ENCODE peak calls at places on chromosomes 12 and 14, in eight cellular contexts. One of them, this sample, is unnamed.

GRCh38 chr12:106239951-106240335 is 7.9 kb downstream of the CKAP4 start:
- DNase-seq in upper lobe of left lung: no peak
- DNase-seq in RWPE2: no peak
- DNase-seq in BJ: no peak
- DNase-seq in fibroblast of lung: no peak
- DNase-seq in HFFc6: no peak
- DNase-seq in adrenal gland: no peak
- DNase-seq in upper lobe of right lung: no peak
- DNase-seq in this sample: no peak

GRCh38 chr12:107564946-107565345 is 120.7 kb upstream of the PWP1 start:
- DNase-seq in upper lobe of left lung: no peak
- DNase-seq in RWPE2: no peak
- DNase-seq in BJ: no peak
- DNase-seq in fibroblast of lung: peak; percentile 20
- DNase-seq in HFFc6: no peak
- DNase-seq in adrenal gland: no peak
- DNase-seq in upper lobe of right lung: no peak
- DNase-seq in this sample: no peak

GRCh38 chr12:108616941-108617858 is 16.5 kb downstream of the SELPLG start:
- DNase-seq in upper lobe of left lung: peak; percentile 43
- DNase-seq in RWPE2: no peak
- DNase-seq in BJ: no peak
- DNase-seq in fibroblast of lung: peak; percentile 37
- DNase-seq in HFFc6: no peak
- DNase-seq in adrenal gland: no peak
- DNase-seq in upper lobe of right lung: peak; percentile 68
- DNase-seq in this sample: no peak

GRCh38 chr12:124737040-124737419 is 126.6 kb downstream of the SCARB1 start:
- DNase-seq in upper lobe of left lung: peak; percentile 52
- DNase-seq in RWPE2: no peak
- DNase-seq in BJ: no peak
- DNase-seq in fibroblast of lung: peak; percentile 79
- DNase-seq in HFFc6: no peak
- DNase-seq in adrenal gland: no peak
- DNase-seq in upper lobe of right lung: no peak
- DNase-seq in this sample: no peak

GRCh38 chr14:90609376-90609775 is 206.9 kb downstream of the TTC7B start:
- DNase-seq in upper lobe of left lung: no peak
- DNase-seq in RWPE2: no peak
- DNase-seq in BJ: no peak
- DNase-seq in fibroblast of lung: no peak
- DNase-seq in HFFc6: no peak
- DNase-seq in adrenal gland: no peak
- DNase-seq in upper lobe of right lung: peak; percentile 27
- DNase-seq in this sample: no peak

GRCh38 chr14:103531421-103532215 is 2.6 kb downstream of the TRMT61A start:
- DNase-seq in upper lobe of left lung: no peak
- DNase-seq in RWPE2: no peak
- DNase-seq in BJ: no peak
- DNase-seq in fibroblast of lung: no peak
- DNase-seq in HFFc6: no peak
- DNase-seq in adrenal gland: no peak
- DNase-seq in upper lobe of right lung: no peak
- DNase-seq in this sample: no peak

GRCh38 chr12:130013771-130014484 is 110.1 kb upstream of the TMEM132D start:
- DNase-seq in upper lobe of left lung: no peak
- DNase-seq in RWPE2: no peak
- DNase-seq in BJ: no peak
- DNase-seq in fibroblast of lung: peak; percentile 16
- DNase-seq in HFFc6: no peak
- DNase-seq in adrenal gland: no peak
- DNase-seq in upper lobe of right lung: peak; percentile 70
- DNase-seq in this sample: no peak

GRCh38 chr14:101972126-101972785 is 7.9 kb downstream of the DYNC1H1 start:
- DNase-seq in upper lobe of left lung: peak; percentile 93
- DNase-seq in RWPE2: peak; percentile 99
- DNase-seq in BJ: peak; percentile 100
- DNase-seq in fibroblast of lung: peak; percentile 100
- DNase-seq in HFFc6: peak; percentile 99
- DNase-seq in adrenal gland: peak; percentile 91
- DNase-seq in upper lobe of right lung: peak; percentile 76
- DNase-seq in this sample: no peak

GRCh38 chr14:90177537-90178189 is 78.7 kb upstream of the PSMC1 start:
- DNase-seq in upper lobe of left lung: no peak
- DNase-seq in RWPE2: no peak
- DNase-seq in BJ: no peak
- DNase-seq in fibroblast of lung: peak; percentile 19
- DNase-seq in HFFc6: peak; percentile 60
- DNase-seq in adrenal gland: no peak
- DNase-seq in upper lobe of right lung: no peak
- DNase-seq in this sample: no peak

GRCh38 chr14:99682809-99683618 is 1.1 kb upstream of the CYP46A1 start:
- DNase-seq in upper lobe of left lung: peak; percentile 72
- DNase-seq in RWPE2: no peak
- DNase-seq in BJ: no peak
- DNase-seq in fibroblast of lung: peak; percentile 50
- DNase-seq in HFFc6: peak; percentile 49
- DNase-seq in adrenal gland: peak; percentile 75
- DNase-seq in upper lobe of right lung: peak; percentile 90
- DNase-seq in this sample: no peak

GRCh38 chr12:131130311-131130911 is 176.7 kb downstream of the ADGRD1 start:
- DNase-seq in upper lobe of left lung: peak; percentile 12
- DNase-seq in RWPE2: no peak
- DNase-seq in BJ: no peak
- DNase-seq in fibroblast of lung: no peak
- DNase-seq in HFFc6: no peak
- DNase-seq in adrenal gland: no peak
- DNase-seq in upper lobe of right lung: no peak
- DNase-seq in this sample: peak; percentile 82

GRCh38 chr14:63654346-63654745 is 12.7 kb upstream of the WDR89 start:
- DNase-seq in upper lobe of left lung: no peak
- DNase-seq in RWPE2: no peak
- DNase-seq in BJ: peak; percentile 73
- DNase-seq in fibroblast of lung: peak; percentile 54
- DNase-seq in HFFc6: peak; percentile 84
- DNase-seq in adrenal gland: no peak
- DNase-seq in upper lobe of right lung: no peak
- DNase-seq in this sample: no peak
- TF ChIP-seq CTCF in upper lobe of left lung: no peak
- TF ChIP-seq CTCF in RWPE2: no peak
- TF ChIP-seq CTCF in BJ: no peak
- TF ChIP-seq CTCF in fibroblast of lung: no peak
- TF ChIP-seq CTCF in HFFc6: no peak
- TF ChIP-seq CTCF in adrenal gland: no peak
- TF ChIP-seq CTCF in upper lobe of right lung: no peak
- TF ChIP-seq CTCF in this sample: no peak

GRCh38 chr14:97010491-97011160 is 213.4 kb downstream of the VRK1 start:
- DNase-seq in upper lobe of left lung: no peak
- DNase-seq in RWPE2: no peak
- DNase-seq in BJ: no peak
- DNase-seq in fibroblast of lung: no peak
- DNase-seq in HFFc6: no peak
- DNase-seq in adrenal gland: no peak
- DNase-seq in upper lobe of right lung: no peak
- DNase-seq in this sample: no peak
- TF ChIP-seq CTCF in upper lobe of left lung: no peak
- TF ChIP-seq CTCF in RWPE2: no peak
- TF ChIP-seq CTCF in BJ: no peak
- TF ChIP-seq CTCF in fibroblast of lung: no peak
- TF ChIP-seq CTCF in HFFc6: no peak
- TF ChIP-seq CTCF in adrenal gland: no peak
- TF ChIP-seq CTCF in upper lobe of right lung: no peak
- TF ChIP-seq CTCF in this sample: no peak

GRCh38 chr14:55136868-55137785 is 8.1 kb downstream of the LGALS3 start:
- DNase-seq in upper lobe of left lung: no peak
- DNase-seq in RWPE2: no peak
- DNase-seq in BJ: peak; percentile 56
- DNase-seq in fibroblast of lung: peak; percentile 92
- DNase-seq in HFFc6: no peak
- DNase-seq in adrenal gland: peak; percentile 62
- DNase-seq in upper lobe of right lung: no peak
- DNase-seq in this sample: no peak
- TF ChIP-seq CTCF in upper lobe of left lung: no peak
- TF ChIP-seq CTCF in RWPE2: no peak
- TF ChIP-seq CTCF in BJ: peak; percentile 30
- TF ChIP-seq CTCF in fibroblast of lung: no peak
- TF ChIP-seq CTCF in HFFc6: no peak
- TF ChIP-seq CTCF in adrenal gland: no peak
- TF ChIP-seq CTCF in upper lobe of right lung: no peak
- TF ChIP-seq CTCF in this sample: no peak

GRCh38 chr12:10031771-10032175 is 1.3 kb downstream of the CLEC9A start:
- DNase-seq in upper lobe of left lung: no peak
- DNase-seq in RWPE2: no peak
- DNase-seq in BJ: peak; percentile 71
- DNase-seq in fibroblast of lung: peak; percentile 86
- DNase-seq in HFFc6: peak; percentile 95
- DNase-seq in adrenal gland: no peak
- DNase-seq in upper lobe of right lung: no peak
- DNase-seq in this sample: peak; percentile 22

GRCh38 chr12:10031318-10031717 is 836 bp downstream of the CLEC9A start:
- DNase-seq in upper lobe of left lung: no peak
- DNase-seq in RWPE2: no peak
- DNase-seq in BJ: no peak
- DNase-seq in fibroblast of lung: peak; percentile 27
- DNase-seq in HFFc6: peak; percentile 61
- DNase-seq in adrenal gland: no peak
- DNase-seq in upper lobe of right lung: no peak
- DNase-seq in this sample: no peak

GRCh38 chr12:10030446-10030845 is at the start of gene CLEC9A:
- DNase-seq in upper lobe of left lung: no peak
- DNase-seq in RWPE2: no peak
- DNase-seq in BJ: no peak
- DNase-seq in fibroblast of lung: no peak
- DNase-seq in HFFc6: no peak
- DNase-seq in adrenal gland: no peak
- DNase-seq in upper lobe of right lung: no peak
- DNase-seq in this sample: peak; percentile 37

GRCh38 chr12:10033783-10034381 is 3.4 kb downstream of the CLEC9A start:
- DNase-seq in upper lobe of left lung: no peak
- DNase-seq in RWPE2: no peak
- DNase-seq in BJ: no peak
- DNase-seq in fibroblast of lung: no peak
- DNase-seq in HFFc6: peak; percentile 7
- DNase-seq in adrenal gland: no peak
- DNase-seq in upper lobe of right lung: no peak
- DNase-seq in this sample: no peak
- TF ChIP-seq CTCF in upper lobe of left lung: no peak
- TF ChIP-seq CTCF in RWPE2: peak; percentile 62
- TF ChIP-seq CTCF in BJ: peak; percentile 50
- TF ChIP-seq CTCF in fibroblast of lung: peak; percentile 11
- TF ChIP-seq CTCF in HFFc6: peak; percentile 92
- TF ChIP-seq CTCF in adrenal gland: peak; percentile 55
- TF ChIP-seq CTCF in upper lobe of right lung: peak; percentile 56
- TF ChIP-seq CTCF in this sample: peak; percentile 86

GRCh38 chr12:31662176-31662849 is 2.8 kb downstream of the ETFBKMT start:
- DNase-seq in upper lobe of left lung: no peak
- DNase-seq in RWPE2: no peak
- DNase-seq in BJ: no peak
- DNase-seq in fibroblast of lung: no peak
- DNase-seq in HFFc6: no peak
- DNase-seq in adrenal gland: no peak
- DNase-seq in upper lobe of right lung: no peak
- DNase-seq in this sample: no peak

GRCh38 chr12:31655208-31655607 is 4.3 kb upstream of the ETFBKMT start:
- DNase-seq in upper lobe of left lung: no peak
- DNase-seq in RWPE2: no peak
- DNase-seq in BJ: no peak
- DNase-seq in fibroblast of lung: no peak
- DNase-seq in HFFc6: no peak
- DNase-seq in adrenal gland: no peak
- DNase-seq in upper lobe of right lung: no peak
- DNase-seq in this sample: no peak

GRCh38 chr12:31655792-31656191 is 3.7 kb upstream of the ETFBKMT start:
- DNase-seq in upper lobe of left lung: no peak
- DNase-seq in RWPE2: no peak
- DNase-seq in BJ: no peak
- DNase-seq in fibroblast of lung: no peak
- DNase-seq in HFFc6: no peak
- DNase-seq in adrenal gland: no peak
- DNase-seq in upper lobe of right lung: no peak
- DNase-seq in this sample: no peak

GRCh38 chr12:31658743-31659086 is 773 bp upstream of the ETFBKMT start:
- DNase-seq in upper lobe of left lung: no peak
- DNase-seq in RWPE2: no peak
- DNase-seq in BJ: no peak
- DNase-seq in fibroblast of lung: no peak
- DNase-seq in HFFc6: no peak
- DNase-seq in adrenal gland: no peak
- DNase-seq in upper lobe of right lung: no peak
- DNase-seq in this sample: no peak

DNA sequence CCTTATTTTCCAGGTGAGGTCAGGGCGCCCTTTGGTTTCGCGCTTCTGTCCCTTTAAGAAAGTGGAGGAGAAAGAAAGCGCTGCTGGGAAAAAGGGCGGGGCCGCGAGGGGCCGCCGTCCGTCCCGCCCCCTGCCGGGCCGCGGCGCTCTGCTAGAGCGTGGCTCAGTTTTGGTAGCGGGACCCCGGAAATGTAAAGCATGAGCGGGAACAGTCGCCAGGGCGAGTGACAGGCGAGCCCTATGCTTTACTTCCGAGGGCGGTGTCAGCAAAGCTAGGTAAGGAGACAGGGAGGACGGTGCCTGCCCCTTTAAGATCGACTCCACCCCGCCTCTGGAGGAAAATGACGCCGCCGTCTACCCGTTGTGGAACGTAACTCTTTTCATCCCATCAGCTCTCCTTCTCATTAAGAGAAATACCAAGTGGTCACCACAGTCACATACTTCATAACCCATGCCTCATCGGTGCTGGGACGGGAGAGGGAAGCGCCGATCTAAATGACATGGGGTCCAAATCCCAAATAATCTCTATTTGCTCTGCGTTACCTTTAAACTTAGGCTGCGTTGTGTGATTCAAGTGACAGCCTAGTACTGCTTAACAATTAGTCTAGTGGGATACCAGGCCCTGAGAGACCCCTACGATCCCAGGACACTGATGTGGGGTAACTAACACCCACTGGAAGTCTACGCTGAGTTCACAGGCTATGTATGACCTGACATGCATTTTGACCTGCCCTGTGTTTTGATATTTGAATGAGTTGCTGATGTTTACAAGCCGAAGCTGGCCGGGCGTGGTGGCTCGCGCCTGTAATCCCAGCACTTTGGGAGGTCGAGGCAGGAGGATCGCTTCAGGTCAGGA is at the start of gene ETFBKMT:
- DNase-seq in upper lobe of left lung: peak; percentile 93
- DNase-seq in RWPE2: peak; percentile 94
- DNase-seq in BJ: peak; percentile 44
- DNase-seq in fibroblast of lung: peak; percentile 91
- DNase-seq in HFFc6: peak; percentile 89
- DNase-seq in adrenal gland: peak; percentile 92
- DNase-seq in upper lobe of right lung: peak; percentile 92
- DNase-seq in this sample: no peak
- TF ChIP-seq CTCF in upper lobe of left lung: peak; percentile 62
- TF ChIP-seq CTCF in RWPE2: peak; percentile 37
- TF ChIP-seq CTCF in BJ: peak; percentile 50
- TF ChIP-seq CTCF in fibroblast of lung: peak; percentile 44
- TF ChIP-seq CTCF in HFFc6: peak; percentile 75
- TF ChIP-seq CTCF in adrenal gland: peak; percentile 45
- TF ChIP-seq CTCF in upper lobe of right lung: peak; percentile 44
- TF ChIP-seq CTCF in this sample: peak; percentile 74